ENCODE peak calls at places on chromosome 2, in four cellular contexts. B is A549, Y is GM23338, X is HCT116. P is an unnamed sample.

GRCh38 chr2:149166958-149167810 is 128.7 kb downstream of the LYPD6B start:
- DNase-seq in B (no peak), Y (no peak), X (peak), P (no peak)

GRCh38 chr2:85175369-85176299 is 42.4 kb downstream of the TCF7L1 start:
- DNase-seq in B (no peak), Y (no peak), X (no peak), P (no peak)

GRCh38 chr2:201769664-201770373 is 10.9 kb downstream of the ALS2 start:
- DNase-seq in B (no peak), Y (no peak), X (no peak), P (no peak)

GRCh38 chr2:149991576-149991975 is 404.0 kb upstream of the MMADHC start:
- DNase-seq in B (no peak), Y (no peak), X (no peak), P (no peak)

GRCh38 chr2:179031731-179032408 is 18.1 kb downstream of the CCDC141 start:
- DNase-seq in B (no peak), Y (peak), X (no peak), P (no peak)

GRCh38 chr2:205060269-205060668 is 515.0 kb downstream of the PARD3B start:
- DNase-seq in B (peak), Y (no peak), X (no peak), P (no peak)

GRCh38 chr2:156784034-156784433 is 347.9 kb downstream of the GPD2 start:
- DNase-seq in B (no peak), Y (no peak), X (no peak), P (no peak)

GRCh38 chr2:18899725-18900124 is 310.4 kb upstream of the NT5C1B start:
- DNase-seq in B (no peak), Y (no peak), X (no peak), P (no peak)

GRCh38 chr2:19911799-19912509 is 10.2 kb upstream of the TTC32 start:
- DNase-seq in B (peak), Y (no peak), X (peak), P (peak)

GRCh38 chr2:28434600-28434989 is 41.9 kb downstream of the FOSL2 start:
- DNase-seq in B (no peak), Y (no peak), X (no peak), P (no peak)

GRCh38 chr2:168424112-168424951 is 31.7 kb upstream of the CERS6 start:
- DNase-seq in B (no peak), Y (no peak), X (no peak), P (no peak)

GRCh38 chr2:72126186-72127100 is 21.2 kb downstream of the CYP26B1 start:
- DNase-seq in B (no peak), Y (no peak), X (no peak), P (no peak)

GRCh38 chr2:217366246-217366645 is 506.4 kb upstream of the TNP1 start:
- DNase-seq in B (no peak), Y (no peak), X (no peak), P (no peak)

GRCh38 chr2:85759257-85759613 is 5.4 kb downstream of the ATOH8 start:
- DNase-seq in B (no peak), Y (no peak), X (no peak), P (no peak)

GRCh38 chr2:234735829-234736228 is 216.0 kb upstream of the SH3BP4 start:
- DNase-seq in B (no peak), Y (no peak), X (no peak), P (no peak)

GRCh38 chr2:166653185-166653813 is 159.2 kb upstream of the SCN7A start:
- DNase-seq in B (no peak), Y (no peak), X (no peak), P (no peak)

GRCh38 chr2:178870703-178871102 is 63.5 kb upstream of the TTN start:
- DNase-seq in B (no peak), Y (no peak), X (no peak), P (no peak)

GRCh38 chr2:68943581-68944568 is 8.8 kb downstream of the GKN2 start:
- DNase-seq in B (peak), Y (peak), X (peak), P (peak)
- TF ChIP-seq CTCF in B (peak), Y (peak), X (peak), P (peak)

GRCh38 chr2:175559613-175560012 is 378.1 kb upstream of the ATP5MC3 start:
- DNase-seq in B (no peak), Y (no peak), X (no peak), P (no peak)

GRCh38 chr2:175552902-175553301 is 371.4 kb upstream of the ATP5MC3 start:
- DNase-seq in B (no peak), Y (no peak), X (no peak), P (no peak)

GRCh38 chr2:175553944-175554343 is 372.4 kb upstream of the ATP5MC3 start:
- DNase-seq in B (no peak), Y (no peak), X (no peak), P (no peak)

GRCh38 chr2:175560521-175561164 is 379.1 kb upstream of the ATP5MC3 start:
- DNase-seq in B (no peak), Y (no peak), X (no peak), P (no peak)

GRCh38 chr2:175557810-175558377 is 376.4 kb upstream of the ATP5MC3 start:
- DNase-seq in B (no peak), Y (peak), X (no peak), P (no peak)
- TF ChIP-seq REST in B (no peak), Y (no peak), X (no peak), P (no peak)

GRCh38 chr2:10053351-10053750 is 10.0 kb downstream of the KLF11 start:
- DNase-seq in B (no peak), Y (no peak), X (no peak), P (no peak)
- TF ChIP-seq CTCF in B (no peak), Y (no peak), X (no peak), P (no peak)

GRCh38 chr2:145064476-145064875 is 544.6 kb upstream of the ZEB2 start:
- DNase-seq in B (no peak), Y (no peak), X (no peak), P (no peak)

GRCh38 chr2:145065278-145065677 is 545.4 kb upstream of the ZEB2 start:
- DNase-seq in B (no peak), Y (no peak), X (no peak), P (no peak)

GRCh38 chr2:145067631-145068030 is 547.7 kb upstream of the ZEB2 start:
- DNase-seq in B (no peak), Y (no peak), X (no peak), P (no peak)

GRCh38 chr2:145066795-145067194 is 546.9 kb upstream of the ZEB2 start:
- DNase-seq in B (no peak), Y (no peak), X (no peak), P (no peak)

GRCh38 chr2:145066151-145066661 is 546.3 kb upstream of the ZEB2 start:
- DNase-seq in B (no peak), Y (no peak), X (no peak), P (no peak)
- TF ChIP-seq REST in B (no peak), Y (no peak), X (no peak), P (no peak)

GRCh38 chr2:60158262-60158661 is 395.2 kb downstream of the BCL11A start:
- DNase-seq in B (no peak), Y (no peak), X (no peak), P (no peak)

GRCh38 chr2:60148717-60149116 is 404.7 kb downstream of the BCL11A start:
- DNase-seq in B (no peak), Y (no peak), X (no peak), P (no peak)

GRCh38 chr2:60149151-60149550 is 404.3 kb downstream of the BCL11A start:
- DNase-seq in B (no peak), Y (no peak), X (no peak), P (no peak)

GRCh38 chr2:60157283-60157682 is 396.2 kb downstream of the BCL11A start:
- DNase-seq in B (no peak), Y (no peak), X (no peak), P (no peak)

DNA sequence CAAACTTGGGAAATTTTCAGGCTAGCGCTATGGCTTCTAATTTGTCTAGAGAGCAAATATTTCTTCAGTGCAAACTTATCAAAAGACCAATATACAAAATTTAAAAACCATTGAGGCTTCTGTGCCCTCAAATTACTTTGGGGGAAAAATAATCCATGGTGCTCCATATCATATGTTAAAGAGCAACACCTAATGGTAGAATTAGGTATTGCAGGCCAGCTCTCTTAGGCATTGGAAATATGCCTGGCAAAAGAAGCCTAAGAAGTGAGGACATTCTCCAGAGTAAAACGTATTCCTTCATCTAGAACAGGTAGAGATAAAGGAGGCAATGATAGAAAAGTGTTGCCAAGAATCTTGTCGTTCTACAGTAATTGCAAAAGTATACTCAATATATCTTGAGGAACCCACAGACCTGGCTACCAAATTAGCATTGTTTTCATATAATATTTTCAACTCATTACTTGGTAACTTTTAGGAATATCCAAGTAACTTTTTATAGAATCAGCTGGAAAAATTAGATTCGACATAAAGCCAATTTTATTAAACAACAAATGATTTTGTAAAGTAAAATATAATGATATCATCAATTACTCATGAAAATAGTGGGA is 401.1 kb downstream of the BCL11A start:
- DNase-seq in B (peak), Y (peak), X (peak), P (peak)
- TF ChIP-seq CTCF in B (peak), Y (peak), X (peak), P (peak)